ENCODE peak calls at places on chromosomes 1 and 21, in eight cellular contexts. S is upper lobe of left lung, H is transverse colon, F is spleen, C is sigmoid colon, W is GM23338, L is HL-60, A is SK-N-SH. Q is an unnamed sample.
A peak's percentile ranks its signal among the peaks of the same experiment; 100 is the strongest.

GRCh38 chr1:177969825-177970371 is at the start of gene SEC16B:
- DNase-seq in S (no peak), H (peak; percentile 57), F (no peak), C (no peak), W (peak; percentile 11), L (no peak), A (no peak), Q (no peak)

GRCh38 chr21:20882462-20883415 is 115.5 kb upstream of the NCAM2 start:
- DNase-seq in S (no peak), H (peak; percentile 21), F (no peak), C (no peak), W (peak; percentile 86), L (peak; percentile 31), A (peak; percentile 16), Q (peak; percentile 16)

GRCh38 chr21:28342229-28342810 is 650.4 kb downstream of the LTN1 start:
- DNase-seq in S (no peak), H (no peak), F (no peak), C (no peak), W (no peak), L (no peak), A (no peak), Q (no peak)

GRCh38 chr1:210728437-210729149 is 399.9 kb downstream of the HHAT start:
- DNase-seq in S (no peak), H (no peak), F (no peak), C (no peak), W (no peak), L (no peak), A (no peak), Q (no peak)

GRCh38 chr1:235327559-235328270 is at the start of gene ARID4B:
- DNase-seq in S (peak; percentile 93), H (no peak), F (peak; percentile 95), C (no peak), W (no peak), L (no peak), A (peak; percentile 95), Q (no peak)

GRCh38 chr1:15837931-15838330 is 9.6 kb upstream of the SPEN start:
- DNase-seq in S (no peak), H (no peak), F (peak; percentile 67), C (no peak), W (no peak), L (no peak), A (no peak), Q (no peak)

GRCh38 chr1:153343811-153344717 is 4.6 kb downstream of the PGLYRP4 start:
- DNase-seq in S (no peak), H (no peak), F (peak; percentile 22), C (no peak), W (no peak), L (no peak), A (no peak), Q (no peak)

GRCh38 chr1:66576645-66577044 is 42.7 kb downstream of the SGIP1 start:
- DNase-seq in S (no peak), H (no peak), F (no peak), C (no peak), W (no peak), L (no peak), A (peak; percentile 14), Q (peak; percentile 64)

GRCh38 chr1:234611799-234612351 is 1.9 kb upstream of the IRF2BP2 start:
- DNase-seq in S (no peak), H (peak; percentile 71), F (peak; percentile 82), C (peak; percentile 83), W (no peak), L (peak; percentile 57), A (no peak), Q (no peak)

GRCh38 chr21:28936036-28936435 is 56.6 kb downstream of the LTN1 start:
- DNase-seq in S (no peak), H (no peak), F (no peak), C (no peak), W (no peak), L (no peak), A (no peak), Q (no peak)

GRCh38 chr1:57860333-57860732 is 436.5 kb upstream of the DAB1 start:
- DNase-seq in S (no peak), H (no peak), F (no peak), C (no peak), W (peak; percentile 12), L (no peak), A (no peak), Q (no peak)

GRCh38 chr1:69930396-69930795 is 275.0 kb downstream of the LRRC40 start:
- DNase-seq in S (no peak), H (no peak), F (no peak), C (no peak), W (no peak), L (no peak), A (no peak), Q (no peak)

GRCh38 chr1:177928194-177928593 is 41.7 kb downstream of the SEC16B start:
- DNase-seq in S (no peak), H (no peak), F (no peak), C (no peak), W (peak; percentile 72), L (peak; percentile 9), A (no peak), Q (peak; percentile 22)

GRCh38 chr1:226679853-226680516 is 59.1 kb downstream of the ITPKB start:
- DNase-seq in S (peak; percentile 96), H (peak; percentile 87), F (peak; percentile 95), C (peak; percentile 96), W (peak; percentile 99), L (peak; percentile 71), A (peak; percentile 71), Q (peak; percentile 56)

GRCh38 chr1:180250883-180251509 is 20.9 kb downstream of the LHX4 start:
- DNase-seq in S (no peak), H (no peak), F (peak; percentile 64), C (peak; percentile 63), W (no peak), L (no peak), A (no peak), Q (no peak)

GRCh38 chr1:93353286-93353685 is 7.6 kb downstream of the DR1 start:
- DNase-seq in S (no peak), H (no peak), F (no peak), C (no peak), W (no peak), L (no peak), A (no peak), Q (peak; percentile 8)

GRCh38 chr1:8040586-8040985 is 14.5 kb upstream of the ERRFI1 start:
- DNase-seq in S (no peak), H (peak; percentile 84), F (no peak), C (peak; percentile 92), W (no peak), L (no peak), A (no peak), Q (peak; percentile 98)

GRCh38 chr1:11845641-11846335 is 1.8 kb downstream of the NPPA start:
- DNase-seq in S (no peak), H (no peak), F (no peak), C (no peak), W (peak; percentile 69), L (no peak), A (peak; percentile 57), Q (peak; percentile 20)

GRCh38 chr1:154213274-154213673 is 7.1 kb upstream of the CFAP141 start:
- DNase-seq in S (no peak), H (no peak), F (no peak), C (no peak), W (no peak), L (no peak), A (no peak), Q (no peak)

GRCh38 chr1:234853906-234854647 is 244.1 kb upstream of the IRF2BP2 start:
- DNase-seq in S (no peak), H (no peak), F (no peak), C (no peak), W (no peak), L (peak; percentile 77), A (no peak), Q (no peak)

GRCh38 chr1:231162300-231162969 is 577 bp downstream of the TRIM67 start:
- DNase-seq in S (peak; percentile 91), H (peak; percentile 12), F (no peak), C (no peak), W (peak; percentile 71), L (no peak), A (peak; percentile 78), Q (peak; percentile 34)

GRCh38 chr1:51736702-51737101 is 119.8 kb downstream of the OSBPL9 start:
- DNase-seq in S (no peak), H (no peak), F (no peak), C (no peak), W (no peak), L (no peak), A (no peak), Q (peak; percentile 93)

GRCh38 chr1:88867743-88868521 is 23.4 kb downstream of the GTF2B start:
- DNase-seq in S (no peak), H (no peak), F (no peak), C (no peak), W (no peak), L (no peak), A (no peak), Q (no peak)

GRCh38 chr1:236489710-236490377 is 33.9 kb upstream of the LGALS8 start:
- DNase-seq in S (no peak), H (no peak), F (no peak), C (no peak), W (peak; percentile 82), L (peak; percentile 14), A (peak; percentile 79), Q (peak; percentile 37)
- TF ChIP-seq POLR2AphosphoS5 in S (no peak), H (no peak), F (no peak), C (no peak), W (no peak), L (no peak), A (no peak), Q (no peak)

DNA sequence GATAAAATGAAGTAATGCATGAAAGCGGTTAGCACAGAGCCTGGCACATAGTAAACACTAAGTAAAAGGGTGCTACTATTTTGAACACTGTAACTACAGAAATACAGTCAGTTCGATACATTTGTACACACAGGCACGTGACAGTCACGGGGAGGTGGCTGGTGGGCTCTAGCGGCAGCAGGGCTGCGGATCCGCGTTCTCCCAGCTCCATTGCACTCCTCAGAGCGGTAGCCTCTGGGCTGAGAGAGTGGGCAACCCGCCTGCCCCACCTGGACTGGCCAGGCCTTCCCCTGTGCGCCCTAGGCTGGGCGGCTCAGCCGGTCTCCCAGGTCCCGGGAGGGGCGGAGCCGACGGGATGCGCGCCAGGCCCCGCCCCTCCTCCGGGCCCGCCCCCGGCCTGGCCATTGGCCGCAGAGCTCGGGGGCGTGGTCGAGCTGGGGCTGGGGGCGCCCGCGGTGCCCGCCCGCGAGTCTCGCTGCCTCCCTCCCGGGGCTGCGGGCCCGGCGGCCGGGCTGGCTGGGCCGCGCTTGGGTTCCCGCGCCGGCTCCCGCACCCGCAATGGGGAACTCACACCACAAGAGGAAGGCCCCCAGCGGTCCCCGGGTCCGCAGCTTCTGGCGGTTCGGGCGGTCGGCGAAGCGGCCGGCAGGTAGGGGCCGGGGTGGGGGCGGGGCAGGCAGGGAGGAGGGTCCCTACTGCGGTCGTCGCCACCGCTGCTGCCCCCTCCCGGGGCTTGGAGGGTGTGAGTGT is 51.1 kb upstream of the SYNC start:
- DNase-seq in S (peak; percentile 93), H (peak; percentile 79), F (peak; percentile 85), C (peak; percentile 80), W (peak; percentile 96), L (peak; percentile 10), A (peak; percentile 100), Q (peak; percentile 73)
- TF ChIP-seq POLR2AphosphoS5 in S (no peak), H (no peak), F (no peak), C (no peak), W (peak; percentile 28), L (no peak), A (no peak), Q (no peak)

GRCh38 chr1:24673336-24673735 is 30.2 kb downstream of the SRRM1 start:
- DNase-seq in S (no peak), H (no peak), F (peak; percentile 8), C (no peak), W (no peak), L (no peak), A (no peak), Q (no peak)
- TF ChIP-seq POLR2AphosphoS5 in S (no peak), H (no peak), F (no peak), C (no peak), W (no peak), L (no peak), A (no peak), Q (no peak)

GRCh38 chr1:211928993-211929637 is 98.6 kb upstream of the LPGAT1 start:
- DNase-seq in S (no peak), H (peak; percentile 71), F (no peak), C (no peak), W (peak; percentile 60), L (peak; percentile 88), A (no peak), Q (no peak)
- TF ChIP-seq POLR2AphosphoS5 in S (no peak), H (no peak), F (no peak), C (no peak), W (no peak), L (peak; percentile 42), A (no peak), Q (no peak)